ENCODE peak calls at places on chromosomes 5 and 9, in ten cellular contexts. X, A, D, L, E, G, F, O, I and Z are unnamed samples.

GRCh38 chr9:69428017-69428785 is 103.2 kb downstream of the ENTREP1 start:
- DNase-seq in F (no peak), X (no peak), A (no peak), O (no peak), D (no peak), I (no peak), E (no peak), G (no peak), L (no peak), Z (no peak)

GRCh38 chr9:121840838-121841760 is 189.7 kb downstream of the DAB2IP start:
- DNase-seq in G (no peak), O (no peak), F (no peak), X (no peak), L (no peak), A (no peak), D (no peak), I (no peak), E (no peak), Z (no peak)

GRCh38 chr9:134536101-134536900 is 105.3 kb upstream of the COL5A1 start:
- DNase-seq in A (no peak), X (no peak), O (peak; percentile 14), D (no peak), F (no peak), E (peak; percentile 87), I (no peak), L (peak; percentile 7), G (no peak), Z (no peak)

GRCh38 chr5:69270827-69271226 is 36.1 kb downstream of the CDK7 start:
- DNase-seq in F (no peak), E (no peak), O (no peak), G (no peak), L (no peak), X (no peak), I (no peak), A (no peak), D (no peak), Z (no peak)

GRCh38 chr5:66209350-66209749 is 65.2 kb downstream of the SREK1 start:
- DNase-seq in E (no peak), L (no peak), X (no peak), I (no peak), O (peak; percentile 8), F (no peak), D (no peak), A (no peak), G (no peak), Z (no peak)

GRCh38 chr9:136465500-136466154 is 17.2 kb downstream of the SEC16A start:
- DNase-seq in X (no peak), O (no peak), F (no peak), I (no peak), L (no peak), D (no peak), E (no peak), G (no peak), A (no peak), Z (no peak)

GRCh38 chr9:34372598-34373011 is 4.1 kb downstream of the MYORG start:
- DNase-seq in E (no peak), O (no peak), L (no peak), D (no peak), F (no peak), X (no peak), A (no peak), G (no peak), I (no peak), Z (no peak)

GRCh38 chr9:17204611-17205165 is 69.8 kb downstream of the CNTLN start:
- DNase-seq in O (no peak), D (no peak), I (no peak), L (no peak), G (no peak), X (no peak), A (no peak), F (no peak), E (no peak), Z (no peak)

GRCh38 chr9:89865357-89865756 is 260.5 kb downstream of the GADD45G start:
- DNase-seq in A (no peak), O (no peak), D (no peak), E (no peak), L (no peak), I (no peak), F (no peak), G (no peak), X (no peak), Z (no peak)

GRCh38 chr5:36978196-36978595 is 101.6 kb downstream of the NIPBL start:
- DNase-seq in F (no peak), X (no peak), A (no peak), L (no peak), O (no peak), E (no peak), G (no peak), D (no peak), I (no peak), Z (no peak)

GRCh38 chr9:136551401-136552116 is 5.7 kb upstream of the NOTCH1 start:
- DNase-seq in I (no peak), L (peak; percentile 81), G (no peak), O (no peak), D (no peak), E (peak; percentile 64), X (no peak), F (peak; percentile 40), A (peak; percentile 42), Z (no peak)

GRCh38 chr5:97087138-97087537 is 55.3 kb downstream of the LIX1 start:
- DNase-seq in F (no peak), X (no peak), A (no peak), G (no peak), O (no peak), D (no peak), I (no peak), E (no peak), L (no peak), Z (no peak)

GRCh38 chr5:175712681-175713085 is 54.8 kb downstream of the HRH2 start:
- DNase-seq in E (no peak), F (no peak), A (no peak), I (no peak), X (no peak), D (no peak), L (no peak), O (no peak), G (no peak), Z (no peak)

GRCh38 chr9:86613943-86614342 is 259.7 kb upstream of the TUT7 start:
- DNase-seq in F (no peak), I (no peak), O (no peak), L (no peak), A (no peak), X (no peak), E (no peak), D (no peak), G (no peak), Z (no peak)

GRCh38 chr9:81848472-81848871 is 79.8 kb upstream of the SPATA31D4 start:
- DNase-seq in G (no peak), D (no peak), L (no peak), I (no peak), X (no peak), F (peak; percentile 41), O (no peak), E (peak; percentile 66), A (no peak), Z (no peak)

GRCh38 chr9:135997070-135998012 is 36.2 kb upstream of the UBAC1 start:
- DNase-seq in L (no peak), F (no peak), A (no peak), E (no peak), D (no peak), I (no peak), X (no peak), G (no peak), O (no peak), Z (no peak)

GRCh38 chr5:75574791-75575190 is 36.5 kb upstream of the ANKDD1B start:
- DNase-seq in F (peak; percentile 22), A (no peak), E (peak; percentile 18), X (no peak), G (no peak), L (no peak), O (no peak), I (no peak), D (no peak), Z (no peak)

GRCh38 chr9:87889065-87889881 is 6.6 kb downstream of the SPATA31E1 start:
- DNase-seq in F (no peak), L (no peak), E (no peak), O (no peak), D (no peak), A (no peak), X (no peak), I (no peak), G (no peak), Z (no peak)

GRCh38 chr5:16178745-16179372 is 732 bp downstream of the MARCHF11 start:
- DNase-seq in I (peak; percentile 10), L (peak; percentile 77), O (no peak), G (no peak), D (no peak), A (no peak), X (no peak), F (peak; percentile 59), E (peak; percentile 43), Z (no peak)

GRCh38 chr9:7500521-7500920 is 299.1 kb downstream of the DMAC1 start:
- DNase-seq in D (no peak), I (no peak), A (no peak), G (no peak), L (no peak), O (no peak), X (no peak), F (no peak), E (no peak), Z (no peak)

GRCh38 chr9:83219154-83219923 is 156.4 kb upstream of the RASEF start:
- DNase-seq in L (peak; percentile 79), I (peak; percentile 46), E (peak; percentile 46), O (no peak), G (no peak), X (no peak), F (peak; percentile 86), A (peak; percentile 81), D (no peak), Z (no peak)

GRCh38 chr5:89374818-89375521 is 492.0 kb upstream of the MEF2C start:
- DNase-seq in D (no peak), F (no peak), A (no peak), L (no peak), O (no peak), E (no peak), G (no peak), I (no peak), X (no peak), Z (no peak)

GRCh38 chr5:76473676-76474075 is 70.6 kb downstream of the IQGAP2 start:
- DNase-seq in L (no peak), O (no peak), A (no peak), D (peak; percentile 13), X (peak; percentile 30), E (no peak), G (no peak), I (no peak), F (no peak), Z (peak; percentile 17)

GRCh38 chr9:135618866-135619598 is 20.3 kb downstream of the GLT6D1 start:
- DNase-seq in X (no peak), L (no peak), I (no peak), E (no peak), G (no peak), O (no peak), F (no peak), D (no peak), A (no peak), Z (no peak)

GRCh38 chr9:134378901-134379338 is 52.7 kb downstream of the RXRA start:
- DNase-seq in E (peak; percentile 44), X (no peak), F (peak; percentile 37), D (no peak), I (no peak), O (no peak), L (peak; percentile 70), G (no peak), A (no peak), Z (no peak)

GRCh38 chr5:106894964-106895363 is 775.8 kb downstream of the EFNA5 start:
- DNase-seq in L (no peak), D (no peak), O (peak; percentile 32), I (peak; percentile 45), A (peak; percentile 97), G (no peak), F (no peak), X (no peak), E (peak; percentile 6), Z (no peak)

GRCh38 chr9:33354651-33355211 is 47.6 kb downstream of the AQP7 start:
- DNase-seq in G (no peak), O (no peak), E (peak; percentile 92), X (no peak), D (no peak), L (no peak), F (peak; percentile 22), I (peak; percentile 56), A (no peak), Z (no peak)

GRCh38 chr9:20781086-20781485 is 97.0 kb downstream of the FOCAD start:
- DNase-seq in A (no peak), G (no peak), L (no peak), F (no peak), O (no peak), E (peak; percentile 11), I (no peak), X (no peak), D (no peak), Z (no peak)